ENCODE peak calls at places on chromosomes 16 and 17, in seven cellular contexts. One of them, this sample, is unnamed.
A peak's percentile ranks its signal among the peaks of the same experiment; 100 is the strongest.

GRCh38 chr17:44390250-44390649 is 801 bp upstream of the ITGA2B start:
- DNase-seq in endodermal cell: no peak
- DNase-seq in transverse colon: no peak
- DNase-seq in left ventricle myocardium inferior: no peak
- DNase-seq in epithelial cell of esophagus: no peak
- DNase-seq in K562: no peak
- DNase-seq in lung: no peak
- DNase-seq in this sample: no peak

GRCh38 chr17:65183736-65184135 is 46.6 kb downstream of the RGS9 start:
- DNase-seq in epithelial cell of esophagus: peak; percentile 8
- DNase-seq in left ventricle myocardium inferior: no peak
- DNase-seq in endodermal cell: peak; percentile 94
- DNase-seq in lung: no peak
- DNase-seq in transverse colon: no peak
- DNase-seq in K562: no peak
- DNase-seq in this sample: no peak

GRCh38 chr17:28291780-28292330 is 27.1 kb upstream of the TMEM97 start:
- DNase-seq in epithelial cell of esophagus: no peak
- DNase-seq in lung: no peak
- DNase-seq in transverse colon: no peak
- DNase-seq in K562: no peak
- DNase-seq in endodermal cell: no peak
- DNase-seq in left ventricle myocardium inferior: no peak
- DNase-seq in this sample: no peak

GRCh38 chr17:17350491-17351355 is 47.5 kb downstream of the NT5M start:
- DNase-seq in left ventricle myocardium inferior: no peak
- DNase-seq in transverse colon: no peak
- DNase-seq in K562: no peak
- DNase-seq in lung: no peak
- DNase-seq in epithelial cell of esophagus: peak; percentile 52
- DNase-seq in endodermal cell: peak; percentile 87
- DNase-seq in this sample: no peak

GRCh38 chr16:14307623-14308356 is 236.7 kb downstream of the MRTFB start:
- DNase-seq in left ventricle myocardium inferior: peak; percentile 45
- DNase-seq in transverse colon: no peak
- DNase-seq in K562: peak; percentile 58
- DNase-seq in lung: no peak
- DNase-seq in epithelial cell of esophagus: peak; percentile 61
- DNase-seq in endodermal cell: peak; percentile 73
- DNase-seq in this sample: no peak

GRCh38 chr17:38701504-38702165 is 3.4 kb upstream of the MLLT6 start:
- DNase-seq in K562: peak; percentile 75
- DNase-seq in endodermal cell: no peak
- DNase-seq in lung: no peak
- DNase-seq in left ventricle myocardium inferior: no peak
- DNase-seq in transverse colon: peak; percentile 59
- DNase-seq in epithelial cell of esophagus: peak; percentile 58
- DNase-seq in this sample: peak; percentile 86

GRCh38 chr17:5705876-5706420 is 121.6 kb upstream of the NLRP1 start:
- DNase-seq in epithelial cell of esophagus: no peak
- DNase-seq in left ventricle myocardium inferior: no peak
- DNase-seq in endodermal cell: peak; percentile 43
- DNase-seq in transverse colon: no peak
- DNase-seq in lung: no peak
- DNase-seq in K562: no peak
- DNase-seq in this sample: no peak

GRCh38 chr17:28344011-28344410 is 8.4 kb downstream of the TNFAIP1 start:
- DNase-seq in endodermal cell: no peak
- DNase-seq in K562: no peak
- DNase-seq in left ventricle myocardium inferior: no peak
- DNase-seq in epithelial cell of esophagus: no peak
- DNase-seq in transverse colon: no peak
- DNase-seq in lung: no peak
- DNase-seq in this sample: no peak

GRCh38 chr16:52863000-52863399 is 189.7 kb downstream of the CHD9NB start:
- DNase-seq in epithelial cell of esophagus: no peak
- DNase-seq in lung: no peak
- DNase-seq in left ventricle myocardium inferior: no peak
- DNase-seq in K562: no peak
- DNase-seq in transverse colon: no peak
- DNase-seq in endodermal cell: no peak
- DNase-seq in this sample: no peak

GRCh38 chr16:1380195-1380594 is 28.5 kb downstream of the GNPTG start:
- DNase-seq in endodermal cell: peak; percentile 60
- DNase-seq in K562: no peak
- DNase-seq in transverse colon: no peak
- DNase-seq in left ventricle myocardium inferior: no peak
- DNase-seq in epithelial cell of esophagus: no peak
- DNase-seq in lung: no peak
- DNase-seq in this sample: no peak
- H3K4me3 ChIP-seq in endodermal cell: peak overlapping the region; percentile 68
- H3K4me3 ChIP-seq in K562: peak overlapping the region; percentile 76
- H3K4me3 ChIP-seq in transverse colon: peak overlapping the region; percentile 60
- H3K4me3 ChIP-seq in left ventricle myocardium inferior: peak overlapping the region; percentile 68
- H3K4me3 ChIP-seq in epithelial cell of esophagus: no peak overlapping the region
- H3K4me3 ChIP-seq in lung: no peak overlapping the region
- H3K4me3 ChIP-seq in this sample: no peak overlapping the region

GRCh38 chr16:71645450-71645849 is 19.5 kb downstream of the MARVELD3 start:
- DNase-seq in K562: peak; percentile 47
- DNase-seq in transverse colon: peak; percentile 28
- DNase-seq in lung: no peak
- DNase-seq in epithelial cell of esophagus: peak; percentile 71
- DNase-seq in left ventricle myocardium inferior: no peak
- DNase-seq in endodermal cell: peak; percentile 73
- DNase-seq in this sample: no peak
- TF ChIP-seq CTCF in K562: peak; percentile 63
- TF ChIP-seq CTCF in transverse colon: peak; percentile 29
- TF ChIP-seq CTCF in lung: no peak
- TF ChIP-seq CTCF in epithelial cell of esophagus: peak; percentile 69
- TF ChIP-seq CTCF in left ventricle myocardium inferior: peak; percentile 15
- TF ChIP-seq CTCF in endodermal cell: peak; percentile 73
- TF ChIP-seq CTCF in this sample: peak; percentile 56

DNA sequence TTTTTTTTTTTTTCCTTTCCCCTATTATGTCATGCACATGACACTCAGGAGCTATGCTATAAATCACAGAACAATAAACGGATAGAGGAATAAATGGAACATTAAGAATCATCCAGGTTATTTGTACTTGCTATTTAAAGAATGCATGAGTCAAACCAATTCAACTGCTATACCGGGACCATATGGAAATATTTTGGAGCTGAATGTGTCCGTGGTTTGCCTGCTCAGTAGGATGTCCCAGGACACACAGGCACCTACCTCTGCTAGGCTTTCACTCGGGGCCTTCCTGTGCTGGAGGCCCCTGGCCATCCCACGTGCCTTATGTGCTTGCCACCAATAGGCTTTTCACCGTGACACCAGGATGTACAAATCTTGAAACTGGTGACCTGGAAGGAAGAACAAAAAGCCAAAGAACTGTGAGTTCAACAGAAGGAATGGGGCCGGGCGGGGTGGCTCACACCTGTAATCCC is 15.3 kb upstream of the SEC14L1 start:
- DNase-seq in lung: no peak
- DNase-seq in endodermal cell: no peak
- DNase-seq in transverse colon: no peak
- DNase-seq in epithelial cell of esophagus: peak; percentile 92
- DNase-seq in K562: no peak
- DNase-seq in left ventricle myocardium inferior: no peak
- DNase-seq in this sample: no peak
- H3K4me3 ChIP-seq in lung: no peak overlapping the region
- H3K4me3 ChIP-seq in endodermal cell: no peak overlapping the region
- H3K4me3 ChIP-seq in transverse colon: no peak overlapping the region
- H3K4me3 ChIP-seq in epithelial cell of esophagus: no peak overlapping the region
- H3K4me3 ChIP-seq in K562: no peak overlapping the region
- H3K4me3 ChIP-seq in left ventricle myocardium inferior: no peak overlapping the region
- H3K4me3 ChIP-seq in this sample: no peak overlapping the region

DNA sequence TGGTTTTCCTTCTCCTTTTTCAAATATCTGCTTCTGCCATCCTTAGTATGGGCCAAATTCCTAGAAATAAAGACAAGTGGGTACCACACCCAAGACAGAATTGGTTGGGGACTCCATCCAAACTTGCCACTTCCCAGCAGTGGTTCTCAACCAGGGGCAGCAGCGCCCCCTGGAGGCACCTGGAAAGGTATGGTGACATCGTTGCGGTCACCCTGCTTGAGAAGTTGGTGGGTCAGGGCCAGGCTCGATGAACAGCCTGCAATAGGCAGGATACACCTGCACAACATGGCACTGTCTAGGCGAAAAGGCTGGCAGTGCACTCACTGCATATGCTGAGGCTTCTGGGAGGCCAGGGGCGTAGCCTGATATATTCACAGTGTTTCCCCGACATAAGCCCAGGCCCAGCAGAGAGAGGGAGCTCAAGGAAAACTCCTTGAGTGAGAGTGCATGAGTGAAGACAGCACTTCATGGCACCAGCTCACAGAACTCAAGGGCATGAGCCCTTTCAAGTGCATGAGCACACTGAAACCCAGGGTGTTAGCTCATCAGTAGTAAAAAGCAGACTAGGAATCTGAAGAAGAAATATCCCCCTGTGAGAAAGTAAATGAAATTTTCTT is 57.7 kb downstream of the CMC2 start:
- DNase-seq in endodermal cell: peak; percentile 93
- DNase-seq in K562: peak; percentile 81
- DNase-seq in epithelial cell of esophagus: peak; percentile 56
- DNase-seq in transverse colon: peak; percentile 28
- DNase-seq in lung: no peak
- DNase-seq in left ventricle myocardium inferior: peak; percentile 58
- DNase-seq in this sample: no peak
- TF ChIP-seq CTCF in endodermal cell: peak; percentile 97
- TF ChIP-seq CTCF in K562: peak; percentile 96
- TF ChIP-seq CTCF in epithelial cell of esophagus: peak; percentile 54
- TF ChIP-seq CTCF in transverse colon: peak; percentile 36
- TF ChIP-seq CTCF in lung: no peak
- TF ChIP-seq CTCF in left ventricle myocardium inferior: peak; percentile 71
- TF ChIP-seq CTCF in this sample: peak; percentile 82

GRCh38 chr16:57479422-57480126 is 6.7 kb downstream of the DOK4 start:
- DNase-seq in lung: no peak
- DNase-seq in transverse colon: peak; percentile 79
- DNase-seq in epithelial cell of esophagus: peak; percentile 21
- DNase-seq in K562: peak; percentile 23
- DNase-seq in left ventricle myocardium inferior: peak; percentile 58
- DNase-seq in endodermal cell: peak; percentile 88
- DNase-seq in this sample: no peak
- H3K4me3 ChIP-seq in lung: peak overlapping the region; percentile 20
- H3K4me3 ChIP-seq in transverse colon: peak overlapping the region; percentile 48
- H3K4me3 ChIP-seq in epithelial cell of esophagus: peak overlapping the region; percentile 15
- H3K4me3 ChIP-seq in K562: no peak overlapping the region
- H3K4me3 ChIP-seq in left ventricle myocardium inferior: peak overlapping the region; percentile 69
- H3K4me3 ChIP-seq in endodermal cell: peak overlapping the region; percentile 77
- H3K4me3 ChIP-seq in this sample: no peak overlapping the region

GRCh38 chr16:88626646-88627045 is 11.7 kb upstream of the IL17C start:
- DNase-seq in endodermal cell: no peak
- DNase-seq in K562: no peak
- DNase-seq in left ventricle myocardium inferior: no peak
- DNase-seq in lung: no peak
- DNase-seq in transverse colon: no peak
- DNase-seq in epithelial cell of esophagus: no peak
- DNase-seq in this sample: no peak

GRCh38 chr16:88629835-88630234 is 8.5 kb upstream of the IL17C start:
- DNase-seq in left ventricle myocardium inferior: no peak
- DNase-seq in endodermal cell: no peak
- DNase-seq in lung: no peak
- DNase-seq in transverse colon: no peak
- DNase-seq in epithelial cell of esophagus: no peak
- DNase-seq in K562: no peak
- DNase-seq in this sample: no peak

GRCh38 chr16:88630433-88630832 is 7.9 kb upstream of the IL17C start:
- DNase-seq in transverse colon: no peak
- DNase-seq in epithelial cell of esophagus: no peak
- DNase-seq in K562: no peak
- DNase-seq in left ventricle myocardium inferior: no peak
- DNase-seq in lung: no peak
- DNase-seq in endodermal cell: no peak
- DNase-seq in this sample: no peak

GRCh38 chr16:88627531-88628411 is 10.6 kb upstream of the IL17C start:
- DNase-seq in K562: no peak
- DNase-seq in endodermal cell: no peak
- DNase-seq in left ventricle myocardium inferior: no peak
- DNase-seq in epithelial cell of esophagus: no peak
- DNase-seq in transverse colon: no peak
- DNase-seq in lung: no peak
- DNase-seq in this sample: no peak

GRCh38 chr16:88628512-88628974 is 9.8 kb upstream of the IL17C start:
- DNase-seq in endodermal cell: peak; percentile 93
- DNase-seq in transverse colon: no peak
- DNase-seq in left ventricle myocardium inferior: peak; percentile 71
- DNase-seq in epithelial cell of esophagus: no peak
- DNase-seq in lung: no peak
- DNase-seq in K562: peak; percentile 87
- DNase-seq in this sample: no peak
- TF ChIP-seq CTCF in endodermal cell: peak; percentile 84
- TF ChIP-seq CTCF in transverse colon: no peak
- TF ChIP-seq CTCF in left ventricle myocardium inferior: peak; percentile 74
- TF ChIP-seq CTCF in epithelial cell of esophagus: no peak
- TF ChIP-seq CTCF in lung: no peak
- TF ChIP-seq CTCF in K562: peak; percentile 91
- TF ChIP-seq CTCF in this sample: peak; percentile 39

GRCh38 chr17:50347894-50348291 is 2.0 kb downstream of the XYLT2 start:
- DNase-seq in lung: no peak
- DNase-seq in epithelial cell of esophagus: no peak
- DNase-seq in endodermal cell: no peak
- DNase-seq in K562: no peak
- DNase-seq in left ventricle myocardium inferior: no peak
- DNase-seq in transverse colon: no peak
- DNase-seq in this sample: no peak
- H3K4me3 ChIP-seq in lung: no peak overlapping the region
- H3K4me3 ChIP-seq in epithelial cell of esophagus: no peak overlapping the region
- H3K4me3 ChIP-seq in endodermal cell: peak overlapping the region; percentile 87
- H3K4me3 ChIP-seq in K562: no peak overlapping the region
- H3K4me3 ChIP-seq in left ventricle myocardium inferior: no peak overlapping the region
- H3K4me3 ChIP-seq in transverse colon: no peak overlapping the region
- H3K4me3 ChIP-seq in this sample: no peak overlapping the region

GRCh38 chr16:11533588-11533987 is 53.1 kb downstream of the LITAF start:
- DNase-seq in epithelial cell of esophagus: no peak
- DNase-seq in left ventricle myocardium inferior: no peak
- DNase-seq in transverse colon: no peak
- DNase-seq in endodermal cell: no peak
- DNase-seq in K562: no peak
- DNase-seq in lung: no peak
- DNase-seq in this sample: no peak
- TF ChIP-seq CTCF in epithelial cell of esophagus: no peak
- TF ChIP-seq CTCF in left ventricle myocardium inferior: no peak
- TF ChIP-seq CTCF in transverse colon: no peak
- TF ChIP-seq CTCF in endodermal cell: no peak
- TF ChIP-seq CTCF in K562: no peak
- TF ChIP-seq CTCF in lung: no peak
- TF ChIP-seq CTCF in this sample: no peak

This sample was measured in GM12864.